ENCODE peak calls at places on chromosomes 13 and 19, in nine cellular contexts. T is ascending aorta, W is esophagus muscularis mucosa, M is Caco-2, Q is endodermal cell, H is ovary, F is A673, P is fibroblast of lung, E is H9. N is an unnamed sample. For H3K9me3 and H3K4me1, the result is how much of the 10 kb centered on the place peaks cover.

GRCh38 chr19:5126498-5127223 is 157.7 kb downstream of the KDM4B start:
- DNase-seq in T (no peak), W (no peak), M (no peak), Q (no peak), H (no peak), F (no peak), P (no peak), E (no peak), N (no peak)

GRCh38 chr13:109666656-109667448 is 119.5 kb downstream of the IRS2 start:
- DNase-seq in T (no peak), W (peak), M (no peak), Q (no peak), H (no peak), F (peak), P (no peak), E (no peak), N (no peak)

GRCh38 chr19:2461751-2462634 is 5.2 kb upstream of the LMNB2 start:
- DNase-seq in T (no peak), W (no peak), M (no peak), Q (peak), H (peak), F (peak), P (peak), E (peak), N (peak)

GRCh38 chr13:43031881-43032280 is 8.5 kb downstream of the DNAJC15 start:
- DNase-seq in T (no peak), W (no peak), M (no peak), Q (no peak), H (no peak), F (no peak), P (peak), E (no peak), N (no peak)

GRCh38 chr19:48795855-48796142 is 15.0 kb downstream of the BCAT2 start:
- DNase-seq in T (no peak), W (no peak), M (no peak), Q (no peak), H (peak), F (no peak), P (no peak), E (no peak), N (no peak)

GRCh38 chr13:26037302-26037701 is 14.5 kb downstream of the SHISA2 start:
- DNase-seq in T (no peak), W (no peak), M (peak), Q (peak), H (no peak), F (peak), P (no peak), E (peak), N (no peak)

GRCh38 chr19:49425922-49426592 is 869 bp downstream of the GFY start:
- DNase-seq in T (no peak), W (no peak), M (peak), Q (peak), H (no peak), F (no peak), P (no peak), E (peak), N (no peak)

GRCh38 chr19:40403262-40403984 is 9.8 kb downstream of the PRX start:
- DNase-seq in T (peak), W (peak), M (peak), Q (peak), H (peak), F (peak), P (peak), E (peak), N (peak)

GRCh38 chr13:112994781-112995355 is 25.9 kb downstream of the MCF2L start:
- DNase-seq in T (no peak), W (no peak), M (no peak), Q (no peak), H (no peak), F (no peak), P (no peak), E (no peak), N (no peak)

GRCh38 chr19:16542045-16542893 is at the start of gene CHERP:
- DNase-seq in T (peak), W (peak), M (peak), Q (peak), H (peak), F (peak), P (peak), E (peak), N (peak)

GRCh38 chr19:47495478-47496372 is 11.7 kb upstream of the KPTN start:
- DNase-seq in T (no peak), W (no peak), M (no peak), Q (no peak), H (no peak), F (no peak), P (no peak), E (no peak), N (no peak)

GRCh38 chr13:109869312-109870237 is 83.2 kb upstream of the IRS2 start:
- DNase-seq in T (no peak), W (peak), M (no peak), Q (peak), H (peak), F (no peak), P (peak), E (peak), N (peak)

GRCh38 chr19:14470031-14470876 is 4.9 kb downstream of the PTGER1 start:
- DNase-seq in T (no peak), W (no peak), M (no peak), Q (no peak), H (no peak), F (no peak), P (no peak), E (no peak), N (no peak)

GRCh38 chr19:55270172-55270942 is 9.6 kb downstream of the HSPBP1 start:
- DNase-seq in T (no peak), W (no peak), M (peak), Q (no peak), H (no peak), F (no peak), P (no peak), E (no peak), N (no peak)

GRCh38 chr13:91596832-91597231 is 198.4 kb downstream of the GPC5 start:
- DNase-seq in T (no peak), W (no peak), M (no peak), Q (no peak), H (no peak), F (no peak), P (no peak), E (no peak), N (no peak)

GRCh38 chr13:21225082-21225481 is 48.6 kb downstream of the MRPL57 start:
- DNase-seq in T (no peak), W (no peak), M (no peak), Q (no peak), H (no peak), F (no peak), P (no peak), E (no peak), N (no peak)

GRCh38 chr13:27262546-27262945 is 8.1 kb upstream of the RASL11A start:
- DNase-seq in T (no peak), W (no peak), M (no peak), Q (no peak), H (no peak), F (no peak), P (no peak), E (no peak), N (no peak)

GRCh38 chr13:78326608-78327007 is 276.7 kb downstream of the POU4F1 start:
- DNase-seq in T (no peak), W (no peak), M (no peak), Q (no peak), H (no peak), F (peak), P (peak), E (no peak), N (no peak)

GRCh38 chr13:21074601-21075302 is 13.4 kb upstream of the LATS2 start:
- DNase-seq in T (no peak), W (no peak), M (no peak), Q (no peak), H (peak), F (no peak), P (peak), E (no peak), N (no peak)

GRCh38 chr19:3672993-3673392 is 27.3 kb downstream of the PIP5K1C start:
- DNase-seq in T (no peak), W (no peak), M (no peak), Q (peak), H (no peak), F (no peak), P (no peak), E (no peak), N (no peak)

GRCh38 chr13:40665754-40666057 is 735 bp downstream of the FOXO1 start:
- DNase-seq in T (no peak), W (no peak), M (no peak), Q (no peak), H (no peak), F (peak), P (peak), E (no peak), N (no peak)

GRCh38 chr13:112885782-112886268 is 83.2 kb upstream of the MCF2L start:
- DNase-seq in T (no peak), W (peak), M (peak), Q (peak), H (peak), F (no peak), P (peak), E (peak), N (peak)

GRCh38 chr13:112330479-112331407 is 45.4 kb upstream of the SPACA7 start:
- DNase-seq in T (no peak), W (no peak), M (no peak), Q (peak), H (no peak), F (no peak), P (no peak), E (no peak), N (no peak)

GRCh38 chr13:48320906-48321510 is 17.5 kb downstream of the RB1 start:
- DNase-seq in T (no peak), W (no peak), M (no peak), Q (no peak), H (no peak), F (no peak), P (no peak), E (no peak), N (no peak)

GRCh38 chr13:113053801-113054604 is 51.6 kb upstream of the F7 start:
- DNase-seq in T (no peak), W (no peak), M (no peak), Q (no peak), H (no peak), F (no peak), P (no peak), E (no peak), N (no peak)

GRCh38 chr13:27226991-27227390 is 24.4 kb upstream of the RPL21 start:
- DNase-seq in T (no peak), W (no peak), M (no peak), Q (no peak), H (no peak), F (no peak), P (no peak), E (no peak), N (no peak)

GRCh38 chr19:53333071-53333465 is 481 bp upstream of the ZNF845 start:
- DNase-seq in T (no peak), W (peak), M (peak), Q (peak), H (peak), F (no peak), P (no peak), E (peak), N (peak)

GRCh38 chr19:53333466-53334449 is at the start of gene ZNF845:
- DNase-seq in T (peak), W (peak), M (peak), Q (peak), H (peak), F (peak), P (peak), E (peak), N (peak)

GRCh38 chr19:53328967-53329366 is 4.6 kb upstream of the ZNF845 start:
- DNase-seq in T (no peak), W (peak), M (no peak), Q (peak), H (peak), F (no peak), P (peak), E (peak), N (peak)

DNA sequence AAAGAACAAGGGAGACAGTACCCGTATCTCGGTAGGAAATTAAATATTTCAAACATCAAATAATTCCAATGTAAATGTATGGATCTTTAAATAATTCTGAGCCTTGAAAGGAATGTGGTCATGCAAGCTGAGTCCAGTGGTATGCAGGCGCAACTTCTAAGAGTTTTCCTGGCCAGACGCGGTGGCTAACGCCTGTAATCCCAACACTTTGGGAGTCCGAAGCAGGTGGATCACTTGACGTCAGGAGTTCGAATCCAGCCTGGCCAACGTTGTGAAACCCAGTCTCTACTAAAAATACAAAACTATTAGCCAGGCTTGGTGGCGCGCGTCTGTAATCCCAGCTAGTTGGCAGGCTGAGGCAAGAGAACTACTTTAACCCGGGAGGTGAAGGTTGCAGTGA is 1.1 kb upstream of the ZNF845 start:
- DNase-seq in T (no peak), W (no peak), M (no peak), Q (no peak), H (peak), F (no peak), P (no peak), E (no peak), N (no peak)
- H3K9me3 ChIP-seq in T (under half), W (under half), M (under half), Q (under half), H (under half), F (under half), P (under half), E (under half), N (under half)

DNA sequence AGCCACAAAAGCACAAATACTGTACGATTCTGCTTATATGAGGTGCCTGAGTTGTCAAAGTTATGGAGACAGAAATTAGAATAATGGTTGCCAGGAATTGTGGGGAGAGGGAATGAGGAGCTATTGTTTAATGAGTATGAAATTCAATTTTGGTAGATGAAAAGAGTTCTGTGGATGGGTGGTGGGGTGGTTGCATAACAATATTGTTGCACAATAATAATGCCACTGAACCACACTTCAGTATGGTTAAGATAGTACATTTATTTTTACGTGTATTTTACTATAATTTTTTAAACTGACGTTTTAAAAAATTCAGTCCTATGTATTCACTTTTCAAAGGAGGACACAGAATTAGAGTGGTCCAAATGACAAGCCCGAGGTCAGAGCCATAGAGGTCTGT is 1.8 kb upstream of the OXGR1 start:
- DNase-seq in T (no peak), W (no peak), M (no peak), Q (no peak), H (no peak), F (no peak), P (no peak), E (no peak), N (no peak)
- H3K4me1 ChIP-seq in T (under half), W (under half), M (under half), Q (under half), H (under half), F (under half), P (under half), E (under half), N (under half)

GRCh38 chr19:38125238-38125637 is 98.8 kb downstream of the DPF1 start:
- DNase-seq in T (no peak), W (no peak), M (no peak), Q (no peak), H (no peak), F (no peak), P (no peak), E (no peak), N (no peak)

GRCh38 chr19:38120471-38121030 is 103.5 kb downstream of the DPF1 start:
- DNase-seq in T (no peak), W (no peak), M (no peak), Q (no peak), H (no peak), F (no peak), P (no peak), E (no peak), N (no peak)

GRCh38 chr19:38118176-38118575 is 105.8 kb downstream of the DPF1 start:
- DNase-seq in T (no peak), W (no peak), M (no peak), Q (no peak), H (no peak), F (no peak), P (no peak), E (no peak), N (no peak)

GRCh38 chr19:38122402-38123093 is 101.5 kb downstream of the DPF1 start:
- DNase-seq in T (no peak), W (no peak), M (no peak), Q (no peak), H (no peak), F (no peak), P (no peak), E (no peak), N (no peak)
- H3K9me3 ChIP-seq in T (under half), W (under half), M (under half), Q (under half), H (under half), F (under half), P (under half), E (under half), N (under half)

GRCh38 chr19:11539495-11540365 is 1.1 kb downstream of the CNN1 start:
- DNase-seq in T (no peak), W (no peak), M (no peak), Q (peak), H (peak), F (no peak), P (peak), E (no peak), N (no peak)
- H3K4me1 ChIP-seq in T (under half), W (under half), M (under half), Q (under half), H (under half), F (under half), P (under half), E (under half), N (under half)

GRCh38 chr19:57606931-57607330 is 7.1 kb upstream of the ZNF134 start:
- DNase-seq in T (no peak), W (no peak), M (no peak), Q (no peak), H (no peak), F (no peak), P (no peak), E (no peak), N (no peak)
- H3K9me3 ChIP-seq in T (half or more), W (half or more), M (under half), Q (under half), H (half or more), F (under half), P (under half), E (under half), N (under half)

GRCh38 chr13:73945871-73946270 is 188.3 kb downstream of the KLF12 start:
- DNase-seq in T (no peak), W (no peak), M (no peak), Q (peak), H (peak), F (peak), P (no peak), E (no peak), N (no peak)

GRCh38 chr13:73943137-73943964 is 190.9 kb downstream of the KLF12 start:
- DNase-seq in T (no peak), W (no peak), M (no peak), Q (no peak), H (no peak), F (no peak), P (no peak), E (no peak), N (no peak)

GRCh38 chr13:73941752-73942151 is 192.5 kb downstream of the KLF12 start:
- DNase-seq in T (no peak), W (no peak), M (no peak), Q (no peak), H (no peak), F (no peak), P (no peak), E (no peak), N (no peak)

GRCh38 chr13:73945371-73945770 is 188.8 kb downstream of the KLF12 start:
- DNase-seq in T (no peak), W (no peak), M (no peak), Q (no peak), H (no peak), F (peak), P (peak), E (no peak), N (no peak)

DNA sequence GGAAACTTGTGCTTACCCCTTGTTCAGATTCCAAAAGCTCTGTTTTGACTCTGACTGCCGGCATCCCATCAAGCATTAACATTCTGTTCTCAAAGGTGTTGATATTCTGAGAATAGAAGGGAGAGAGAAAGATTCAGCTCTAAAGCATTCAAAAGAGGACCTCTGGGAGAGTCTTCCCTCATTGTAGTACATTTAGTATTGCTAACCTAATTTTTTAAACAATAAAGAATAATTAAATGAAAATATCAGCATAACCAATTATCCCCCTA is 190.3 kb downstream of the KLF12 start:
- DNase-seq in T (no peak), W (no peak), M (no peak), Q (no peak), H (no peak), F (no peak), P (no peak), E (no peak), N (no peak)
- H3K4me1 ChIP-seq in T (under half), W (under half), M (under half), Q (under half), H (under half), F (under half), P (under half), E (under half), N (under half)